ENCODE peak calls at places on chromosomes 4 and X, in seven cellular contexts. One of them, this sample, is unnamed.

GRCh38 chrX:19883878-19884277 is 3.5 kb downstream of the SH3KBP1 start:
- DNase-seq in amniotic epithelial cell: no peak
- DNase-seq in NCI-H748 treated with DMSO at 0.1 percent for 48 hours: no peak
- DNase-seq in hippocampal formation: no peak
- DNase-seq in GM12865: peak
- DNase-seq in Right ventricle myocardium superior: no peak
- DNase-seq in uterus: no peak
- DNase-seq in this sample: no peak

GRCh38 chrX:109489174-109489573 is 7.3 kb upstream of the GUCY2F start:
- DNase-seq in amniotic epithelial cell: no peak
- DNase-seq in GM12865: no peak
- DNase-seq in Right ventricle myocardium superior: no peak
- DNase-seq in NCI-H748 treated with DMSO at 0.1 percent for 48 hours: no peak
- DNase-seq in hippocampal formation: no peak
- DNase-seq in uterus: no peak
- DNase-seq in this sample: no peak

GRCh38 chr4:20368926-20369325 is 117.2 kb downstream of the SLIT2 start:
- DNase-seq in NCI-H748 treated with DMSO at 0.1 percent for 48 hours: no peak
- DNase-seq in hippocampal formation: no peak
- DNase-seq in uterus: no peak
- DNase-seq in Right ventricle myocardium superior: no peak
- DNase-seq in amniotic epithelial cell: peak
- DNase-seq in GM12865: no peak
- DNase-seq in this sample: no peak

GRCh38 chrX:48683411-48683982 is at the start of gene WAS:
- DNase-seq in GM12865: peak
- DNase-seq in hippocampal formation: no peak
- DNase-seq in Right ventricle myocardium superior: peak
- DNase-seq in NCI-H748 treated with DMSO at 0.1 percent for 48 hours: no peak
- DNase-seq in uterus: no peak
- DNase-seq in amniotic epithelial cell: no peak
- DNase-seq in this sample: no peak

GRCh38 chrX:150361070-150361776 is 1.9 kb upstream of the MAMLD1 start:
- DNase-seq in uterus: no peak
- DNase-seq in hippocampal formation: no peak
- DNase-seq in GM12865: no peak
- DNase-seq in amniotic epithelial cell: peak
- DNase-seq in Right ventricle myocardium superior: peak
- DNase-seq in NCI-H748 treated with DMSO at 0.1 percent for 48 hours: no peak
- DNase-seq in this sample: no peak

GRCh38 chr4:118344801-118345200 is 8.0 kb downstream of the PRSS12 start:
- DNase-seq in Right ventricle myocardium superior: no peak
- DNase-seq in hippocampal formation: no peak
- DNase-seq in amniotic epithelial cell: no peak
- DNase-seq in NCI-H748 treated with DMSO at 0.1 percent for 48 hours: no peak
- DNase-seq in GM12865: no peak
- DNase-seq in uterus: no peak
- DNase-seq in this sample: no peak

GRCh38 chr4:99405433-99406115 is 29.6 kb downstream of the ADH7 start:
- DNase-seq in hippocampal formation: peak
- DNase-seq in NCI-H748 treated with DMSO at 0.1 percent for 48 hours: no peak
- DNase-seq in amniotic epithelial cell: peak
- DNase-seq in uterus: peak
- DNase-seq in GM12865: peak
- DNase-seq in Right ventricle myocardium superior: peak
- DNase-seq in this sample: no peak

GRCh38 chr4:8427761-8428287 is 12.7 kb downstream of the ACOX3 start:
- DNase-seq in GM12865: peak
- DNase-seq in amniotic epithelial cell: peak
- DNase-seq in uterus: no peak
- DNase-seq in hippocampal formation: no peak
- DNase-seq in NCI-H748 treated with DMSO at 0.1 percent for 48 hours: no peak
- DNase-seq in Right ventricle myocardium superior: no peak
- DNase-seq in this sample: no peak

GRCh38 chr4:43776371-43776770 is 672.2 kb downstream of the KCTD8 start:
- DNase-seq in uterus: no peak
- DNase-seq in Right ventricle myocardium superior: no peak
- DNase-seq in hippocampal formation: peak
- DNase-seq in amniotic epithelial cell: peak
- DNase-seq in GM12865: no peak
- DNase-seq in NCI-H748 treated with DMSO at 0.1 percent for 48 hours: no peak
- DNase-seq in this sample: no peak

GRCh38 chrX:41022579-41022978 is 62.7 kb upstream of the USP9X start:
- DNase-seq in amniotic epithelial cell: peak
- DNase-seq in NCI-H748 treated with DMSO at 0.1 percent for 48 hours: no peak
- DNase-seq in GM12865: no peak
- DNase-seq in hippocampal formation: no peak
- DNase-seq in uterus: no peak
- DNase-seq in Right ventricle myocardium superior: no peak
- DNase-seq in this sample: no peak

GRCh38 chrX:154805696-154806091 is 409 bp upstream of the MPP1 start:
- DNase-seq in amniotic epithelial cell: peak
- DNase-seq in GM12865: no peak
- DNase-seq in Right ventricle myocardium superior: no peak
- DNase-seq in uterus: no peak
- DNase-seq in hippocampal formation: no peak
- DNase-seq in NCI-H748 treated with DMSO at 0.1 percent for 48 hours: no peak
- DNase-seq in this sample: no peak

GRCh38 chrX:41031256-41031967 is 53.8 kb upstream of the USP9X start:
- DNase-seq in Right ventricle myocardium superior: no peak
- DNase-seq in GM12865: no peak
- DNase-seq in uterus: no peak
- DNase-seq in amniotic epithelial cell: no peak
- DNase-seq in NCI-H748 treated with DMSO at 0.1 percent for 48 hours: no peak
- DNase-seq in hippocampal formation: no peak
- DNase-seq in this sample: no peak

GRCh38 chr4:95591278-95591677 is 42.5 kb upstream of the UNC5C start:
- DNase-seq in hippocampal formation: no peak
- DNase-seq in amniotic epithelial cell: no peak
- DNase-seq in uterus: no peak
- DNase-seq in NCI-H748 treated with DMSO at 0.1 percent for 48 hours: no peak
- DNase-seq in GM12865: no peak
- DNase-seq in Right ventricle myocardium superior: no peak
- DNase-seq in this sample: no peak

GRCh38 chr4:82661601-82662000 is 99.8 kb upstream of the TMEM150C start:
- DNase-seq in uterus: no peak
- DNase-seq in hippocampal formation: no peak
- DNase-seq in amniotic epithelial cell: no peak
- DNase-seq in Right ventricle myocardium superior: no peak
- DNase-seq in NCI-H748 treated with DMSO at 0.1 percent for 48 hours: peak
- DNase-seq in GM12865: no peak
- DNase-seq in this sample: no peak

GRCh38 chrX:114976321-114976720 is 41.1 kb downstream of the IL13RA2 start:
- DNase-seq in Right ventricle myocardium superior: no peak
- DNase-seq in NCI-H748 treated with DMSO at 0.1 percent for 48 hours: no peak
- DNase-seq in GM12865: no peak
- DNase-seq in hippocampal formation: no peak
- DNase-seq in amniotic epithelial cell: peak
- DNase-seq in uterus: no peak
- DNase-seq in this sample: no peak

GRCh38 chr4:8306511-8307021 is 37.0 kb downstream of the HTRA3 start:
- DNase-seq in NCI-H748 treated with DMSO at 0.1 percent for 48 hours: no peak
- DNase-seq in hippocampal formation: no peak
- DNase-seq in GM12865: no peak
- DNase-seq in amniotic epithelial cell: no peak
- DNase-seq in uterus: peak
- DNase-seq in Right ventricle myocardium superior: peak
- DNase-seq in this sample: no peak

GRCh38 chr4:72312032-72312650 is 256.9 kb downstream of the ADAMTS3 start:
- DNase-seq in Right ventricle myocardium superior: peak
- DNase-seq in NCI-H748 treated with DMSO at 0.1 percent for 48 hours: no peak
- DNase-seq in hippocampal formation: peak
- DNase-seq in uterus: peak
- DNase-seq in amniotic epithelial cell: peak
- DNase-seq in GM12865: peak
- DNase-seq in this sample: no peak

GRCh38 chrX:79618280-79618679 is 251.1 kb upstream of the ITM2A start:
- DNase-seq in hippocampal formation: no peak
- DNase-seq in GM12865: no peak
- DNase-seq in amniotic epithelial cell: no peak
- DNase-seq in NCI-H748 treated with DMSO at 0.1 percent for 48 hours: no peak
- DNase-seq in Right ventricle myocardium superior: no peak
- DNase-seq in uterus: no peak
- DNase-seq in this sample: no peak

GRCh38 chr4:839675-840443 is 13.9 kb upstream of the CPLX1 start:
- DNase-seq in NCI-H748 treated with DMSO at 0.1 percent for 48 hours: no peak
- DNase-seq in uterus: no peak
- DNase-seq in GM12865: no peak
- DNase-seq in hippocampal formation: no peak
- DNase-seq in amniotic epithelial cell: no peak
- DNase-seq in Right ventricle myocardium superior: no peak
- DNase-seq in this sample: no peak

GRCh38 chr4:175720722-175721121 is 91.3 kb downstream of the GPM6A start:
- DNase-seq in amniotic epithelial cell: no peak
- DNase-seq in GM12865: no peak
- DNase-seq in NCI-H748 treated with DMSO at 0.1 percent for 48 hours: no peak
- DNase-seq in uterus: no peak
- DNase-seq in hippocampal formation: no peak
- DNase-seq in Right ventricle myocardium superior: no peak
- DNase-seq in this sample: no peak

GRCh38 chr4:155593793-155594192 is 72.9 kb upstream of the GUCY1A1 start:
- DNase-seq in hippocampal formation: no peak
- DNase-seq in amniotic epithelial cell: no peak
- DNase-seq in Right ventricle myocardium superior: no peak
- DNase-seq in NCI-H748 treated with DMSO at 0.1 percent for 48 hours: no peak
- DNase-seq in GM12865: no peak
- DNase-seq in uterus: no peak
- DNase-seq in this sample: no peak

GRCh38 chr4:161486454-161486853 is 677.3 kb downstream of the FSTL5 start:
- DNase-seq in uterus: no peak
- DNase-seq in NCI-H748 treated with DMSO at 0.1 percent for 48 hours: no peak
- DNase-seq in amniotic epithelial cell: no peak
- DNase-seq in hippocampal formation: no peak
- DNase-seq in GM12865: no peak
- DNase-seq in Right ventricle myocardium superior: no peak
- DNase-seq in this sample: no peak

GRCh38 chr4:142984871-142985585 is 138.9 kb upstream of the INPP4B start:
- DNase-seq in Right ventricle myocardium superior: no peak
- DNase-seq in hippocampal formation: no peak
- DNase-seq in GM12865: peak
- DNase-seq in amniotic epithelial cell: no peak
- DNase-seq in NCI-H748 treated with DMSO at 0.1 percent for 48 hours: no peak
- DNase-seq in uterus: no peak
- DNase-seq in this sample: no peak

GRCh38 chrX:74461384-74461783 is 40.1 kb downstream of the SLC16A2 start:
- DNase-seq in hippocampal formation: no peak
- DNase-seq in amniotic epithelial cell: no peak
- DNase-seq in GM12865: no peak
- DNase-seq in Right ventricle myocardium superior: no peak
- DNase-seq in uterus: no peak
- DNase-seq in NCI-H748 treated with DMSO at 0.1 percent for 48 hours: no peak
- DNase-seq in this sample: no peak

GRCh38 chrX:102746134-102746584 is 25.6 kb downstream of the GPRASP3 start:
- DNase-seq in Right ventricle myocardium superior: peak
- DNase-seq in GM12865: no peak
- DNase-seq in uterus: peak
- DNase-seq in hippocampal formation: no peak
- DNase-seq in NCI-H748 treated with DMSO at 0.1 percent for 48 hours: no peak
- DNase-seq in amniotic epithelial cell: peak
- DNase-seq in this sample: no peak

GRCh38 chr4:8260656-8261111 is 8.9 kb upstream of the HTRA3 start:
- DNase-seq in GM12865: no peak
- DNase-seq in amniotic epithelial cell: peak
- DNase-seq in uterus: peak
- DNase-seq in Right ventricle myocardium superior: no peak
- DNase-seq in NCI-H748 treated with DMSO at 0.1 percent for 48 hours: no peak
- DNase-seq in hippocampal formation: no peak
- DNase-seq in this sample: no peak

GRCh38 chr4:8847764-8848163 is 23.9 kb downstream of the HMX1 start:
- DNase-seq in GM12865: no peak
- DNase-seq in hippocampal formation: no peak
- DNase-seq in amniotic epithelial cell: no peak
- DNase-seq in Right ventricle myocardium superior: no peak
- DNase-seq in uterus: no peak
- DNase-seq in NCI-H748 treated with DMSO at 0.1 percent for 48 hours: no peak
- DNase-seq in this sample: no peak

GRCh38 chr4:52864816-52865215 is 2.7 kb downstream of the RASL11B start:
- DNase-seq in Right ventricle myocardium superior: no peak
- DNase-seq in uterus: no peak
- DNase-seq in NCI-H748 treated with DMSO at 0.1 percent for 48 hours: peak
- DNase-seq in hippocampal formation: no peak
- DNase-seq in amniotic epithelial cell: peak
- DNase-seq in GM12865: no peak
- DNase-seq in this sample: no peak

GRCh38 chrX:101617211-101618191 is at the start of gene ARMCX6:
- DNase-seq in uterus: peak
- DNase-seq in amniotic epithelial cell: peak
- DNase-seq in GM12865: peak
- DNase-seq in hippocampal formation: peak
- DNase-seq in Right ventricle myocardium superior: peak
- DNase-seq in NCI-H748 treated with DMSO at 0.1 percent for 48 hours: peak
- DNase-seq in this sample: peak

GRCh38 chrX:13076176-13076956 is 31.9 kb upstream of the FAM9C start:
- DNase-seq in Right ventricle myocardium superior: no peak
- DNase-seq in amniotic epithelial cell: no peak
- DNase-seq in hippocampal formation: no peak
- DNase-seq in NCI-H748 treated with DMSO at 0.1 percent for 48 hours: no peak
- DNase-seq in uterus: no peak
- DNase-seq in GM12865: peak
- DNase-seq in this sample: no peak

GRCh38 chrX:77446029-77446585 is 1.1 kb upstream of the FGF16 start:
- DNase-seq in amniotic epithelial cell: no peak
- DNase-seq in uterus: no peak
- DNase-seq in GM12865: no peak
- DNase-seq in hippocampal formation: no peak
- DNase-seq in Right ventricle myocardium superior: peak
- DNase-seq in NCI-H748 treated with DMSO at 0.1 percent for 48 hours: no peak
- DNase-seq in this sample: no peak

GRCh38 chr4:24091632-24092240 is 201.9 kb upstream of the PPARGC1A start:
- DNase-seq in Right ventricle myocardium superior: no peak
- DNase-seq in amniotic epithelial cell: no peak
- DNase-seq in hippocampal formation: peak
- DNase-seq in GM12865: no peak
- DNase-seq in NCI-H748 treated with DMSO at 0.1 percent for 48 hours: no peak
- DNase-seq in uterus: no peak
- DNase-seq in this sample: no peak

GRCh38 chr4:130029442-130029841 is 933.5 kb downstream of the C4orf33 start:
- DNase-seq in GM12865: no peak
- DNase-seq in Right ventricle myocardium superior: no peak
- DNase-seq in amniotic epithelial cell: no peak
- DNase-seq in NCI-H748 treated with DMSO at 0.1 percent for 48 hours: peak
- DNase-seq in hippocampal formation: no peak
- DNase-seq in uterus: no peak
- DNase-seq in this sample: no peak